ENCODE peak calls at places on chromosomes 11 and 22, in four cellular contexts. S is MM.1S, U is neural progenitor cell, G is HCT116. C is an unnamed sample.

GRCh38 chr22:22070371-22070824 is 87.8 kb upstream of the TOP3B start:
- DNase-seq in S (no peak), U (no peak), G (no peak), C (no peak)

GRCh38 chr11:62242021-62242420 is at the start of gene SCGB1D2:
- DNase-seq in S (no peak), U (peak; percentile 15), G (no peak), C (no peak)

GRCh38 chr11:1926156-1927031 is 6.9 kb downstream of the TNNT3 start:
- DNase-seq in S (no peak), U (peak; percentile 2), G (no peak), C (no peak)

GRCh38 chr11:116376054-116376453 is 396.7 kb downstream of the BUD13 start:
- DNase-seq in S (no peak), U (no peak), G (no peak), C (no peak)

GRCh38 chr22:17888855-17889254 is 114.6 kb upstream of the BID start:
- DNase-seq in S (no peak), U (peak; percentile 69), G (no peak), C (no peak)

GRCh38 chr11:117187007-117187406 is 8.5 kb downstream of the SIDT2 start:
- DNase-seq in S (no peak), U (no peak), G (no peak), C (no peak)

GRCh38 chr22:32897400-32897799 is 95.9 kb downstream of the TIMP3 start:
- DNase-seq in S (no peak), U (no peak), G (no peak), C (peak; percentile 84)

GRCh38 chr22:32558681-32559355 is 84.2 kb downstream of the FBXO7 start:
- DNase-seq in S (no peak), U (no peak), G (peak; percentile 75), C (peak; percentile 93)

GRCh38 chr11:12771875-12772274 is 97.7 kb downstream of the TEAD1 start:
- DNase-seq in S (no peak), U (no peak), G (no peak), C (peak; percentile 74)

GRCh38 chr11:27281276-27281675 is 81.7 kb downstream of the CCDC34 start:
- DNase-seq in S (no peak), U (no peak), G (no peak), C (no peak)

GRCh38 chr11:64008283-64008931 is 22.2 kb downstream of the OTUB1 start:
- DNase-seq in S (no peak), U (no peak), G (no peak), C (no peak)

GRCh38 chr11:45102810-45103621 is 43.4 kb upstream of the PRDM11 start:
- DNase-seq in S (peak; percentile 49), U (peak; percentile 82), G (peak; percentile 45), C (peak; percentile 89)

GRCh38 chr11:31968774-31969433 is 122.0 kb upstream of the RCN1 start:
- DNase-seq in S (no peak), U (no peak), G (no peak), C (peak; percentile 94)

GRCh38 chr11:40842750-40843339 is 616.6 kb downstream of the LRRC4C start:
- DNase-seq in S (no peak), U (no peak), G (no peak), C (no peak)

GRCh38 chr22:35219012-35219411 is 38.3 kb upstream of the HMGXB4 start:
- DNase-seq in S (no peak), U (no peak), G (peak; percentile 3), C (peak; percentile 75)

GRCh38 chr22:39717099-39717498 is 146.5 kb downstream of the CACNA1I start:
- DNase-seq in S (no peak), U (no peak), G (no peak), C (no peak)

GRCh38 chr11:15179167-15179566 is 64.4 kb downstream of the INSC start:
- DNase-seq in S (no peak), U (no peak), G (no peak), C (peak; percentile 69)

GRCh38 chr22:40512426-40513136 is 123.9 kb downstream of the MRTFA start:
- DNase-seq in S (no peak), U (no peak), G (no peak), C (peak; percentile 98)

GRCh38 chr22:45948081-45948648 is 28.8 kb downstream of the WNT7B start:
- DNase-seq in S (no peak), U (no peak), G (no peak), C (no peak)

GRCh38 chr22:25655536-25655935 is 86.5 kb upstream of the MYO18B start:
- DNase-seq in S (no peak), U (no peak), G (no peak), C (no peak)

GRCh38 chr22:31244044-31244942 is 32.2 kb downstream of the LIMK2 start:
- DNase-seq in S (no peak), U (peak; percentile 46), G (peak; percentile 33), C (peak; percentile 97)

GRCh38 chr22:39237276-39238123 is 7.3 kb downstream of the PDGFB start:
- DNase-seq in S (no peak), U (no peak), G (no peak), C (no peak)

GRCh38 chr11:134524201-134524600 is 112.2 kb upstream of the B3GAT1 start:
- DNase-seq in S (no peak), U (no peak), G (no peak), C (no peak)

GRCh38 chr11:63543711-63544110 is 7.1 kb downstream of the PLAAT4 start:
- DNase-seq in S (no peak), U (no peak), G (no peak), C (no peak)

GRCh38 chr22:25069758-25070461 is 117.4 kb downstream of the KIAA1671 start:
- DNase-seq in S (no peak), U (no peak), G (no peak), C (no peak)

GRCh38 chr22:36285545-36285944 is 32.6 kb downstream of the APOL1 start:
- DNase-seq in S (no peak), U (no peak), G (no peak), C (no peak)

GRCh38 chr11:10878408-10879214 is 20.8 kb upstream of the ZBED5 start:
- DNase-seq in S (peak; percentile 75), U (peak; percentile 70), G (peak; percentile 61), C (peak; percentile 77)

GRCh38 chr11:8263109-8263768 is 439 bp downstream of the LMO1 start:
- DNase-seq in S (no peak), U (peak; percentile 78), G (no peak), C (peak; percentile 42)
- TF ChIP-seq EZH2 in S (no peak), U (no peak), G (no peak), C (peak; percentile 75)

GRCh38 chr11:76114238-76114637 is 92.1 kb downstream of the WNT11 start:
- DNase-seq in S (no peak), U (no peak), G (no peak), C (no peak)
- TF ChIP-seq EZH2phosphoT487 in S (no peak), U (no peak), G (no peak), C (no peak)

GRCh38 chr11:38278457-38279141 is 1680.6 kb upstream of the RAG2 start:
- DNase-seq in S (no peak), U (no peak), G (no peak), C (no peak)

DNA sequence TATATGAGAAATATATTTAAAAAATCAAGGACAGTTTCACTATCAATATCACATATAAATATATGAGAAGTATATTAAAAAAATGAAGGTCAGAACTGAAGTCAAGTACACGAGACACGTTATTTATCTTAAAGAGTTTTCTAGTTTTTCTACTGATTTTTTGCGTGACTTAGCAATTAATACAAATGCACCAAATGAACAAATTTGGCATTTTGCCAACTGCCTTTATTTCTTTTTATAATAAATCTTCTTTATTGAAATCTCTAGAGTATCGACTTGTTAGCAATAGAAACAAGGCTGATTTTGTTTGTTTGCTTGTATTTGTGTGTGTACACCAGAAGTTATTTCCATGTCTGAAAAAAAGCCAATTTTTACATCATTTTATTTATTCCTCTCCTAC is 1684.7 kb upstream of the RAG2 start:
- DNase-seq in S (no peak), U (no peak), G (no peak), C (peak; percentile 0)
- H2AFZ ChIP-seq in S (no peak overlapping the region), U (no peak overlapping the region), G (no peak overlapping the region), C (no peak overlapping the region)

DNA sequence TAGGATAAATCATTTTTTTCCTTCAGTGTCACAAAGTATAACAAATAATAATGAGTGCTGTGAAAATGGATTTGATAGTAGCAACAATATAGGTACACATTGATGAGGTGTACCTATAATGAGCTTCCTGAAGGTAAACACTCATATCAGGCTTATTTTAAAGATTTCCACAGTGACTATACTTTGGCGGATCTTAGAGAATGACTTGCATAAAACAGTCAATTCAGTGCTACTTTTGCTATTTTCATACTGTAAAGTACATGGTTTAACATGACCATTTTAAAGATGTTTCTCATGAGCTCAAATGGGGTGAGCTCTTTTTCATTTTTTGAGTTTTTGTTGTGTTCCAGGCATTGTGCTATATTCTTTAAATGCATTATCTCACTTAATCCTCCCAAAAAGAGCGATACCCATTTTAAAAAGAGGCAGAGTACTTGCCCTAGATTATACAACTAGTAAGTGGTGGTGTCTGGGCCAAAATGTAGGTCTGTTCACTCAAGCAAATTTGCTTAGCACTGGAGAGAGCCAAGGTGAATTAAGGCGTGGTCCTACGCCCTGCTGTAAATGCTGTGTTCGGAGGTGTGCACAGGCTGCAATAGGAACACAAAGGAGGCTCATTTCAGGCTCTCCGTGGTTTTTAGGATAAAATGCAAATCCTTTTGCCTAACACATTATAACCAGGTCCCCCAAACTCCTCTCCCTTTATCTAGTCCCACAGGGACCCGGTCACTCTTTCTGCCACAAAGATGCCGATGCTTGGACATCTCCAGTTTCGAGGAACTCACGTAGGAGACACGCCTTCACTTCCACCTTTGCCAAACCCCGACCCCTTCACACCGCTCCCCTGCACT is 617 bp upstream of the ALKBH3 start:
- DNase-seq in S (no peak), U (no peak), G (no peak), C (no peak)
- TF ChIP-seq EZH2 in S (no peak), U (no peak), G (no peak), C (no peak)